ENCODE peak calls at places on chromosomes 5 and 9, in five cellular contexts. R is glutamatergic neuron; W is CD8-positive, alpha-beta T cell; M is stimulated activated CD8-positive, alpha-beta memory T cell treated with anti-CD3 and anti-CD28 coated beads, Interleukin-4, amount 100 ng/mL, for 4 hours; N is ureter. S is an unnamed sample.

GRCh38 chr5:32504923-32505596 is 60.5 kb upstream of the ZFR start:
- DNase-seq in N (peak), M (no peak), W (peak), R (peak), S (no peak)

GRCh38 chr9:81535542-81536241 is 153.7 kb downstream of the TLE1 start:
- DNase-seq in M (no peak), N (no peak), W (no peak), R (no peak), S (no peak)

GRCh38 chr9:121887553-121888437 is 205.3 kb downstream of the TTLL11 start:
- DNase-seq in R (no peak), W (no peak), M (no peak), N (no peak), S (no peak)

GRCh38 chr5:150473673-150474358 is 24.3 kb upstream of the RPS14 start:
- DNase-seq in W (no peak), R (no peak), N (no peak), M (no peak), S (no peak)

GRCh38 chr5:142474426-142474825 is 149.6 kb upstream of the SPRY4 start:
- DNase-seq in N (no peak), R (no peak), M (no peak), W (no peak), S (no peak)

GRCh38 chr5:43191740-43192557 is at the start of gene NIM1K:
- DNase-seq in N (peak), M (peak), R (peak), W (peak), S (peak)

GRCh38 chr9:113511856-113512761 is 48.6 kb downstream of the RGS3 start:
- DNase-seq in W (peak), M (peak), R (no peak), N (no peak), S (no peak)

GRCh38 chr9:86534572-86535258 is 180.5 kb upstream of the TUT7 start:
- DNase-seq in N (no peak), M (no peak), W (no peak), R (no peak), S (no peak)

GRCh38 chr5:160802567-160802966 is 49.4 kb downstream of the ATP10B start:
- DNase-seq in W (no peak), R (no peak), M (no peak), N (no peak), S (no peak)

GRCh38 chr5:79886940-79887339 is 104.1 kb downstream of the MTX3 start:
- DNase-seq in N (no peak), W (no peak), M (no peak), R (no peak), S (no peak)

GRCh38 chr5:126633552-126633951 is 32.8 kb downstream of the PHAX start:
- DNase-seq in N (no peak), W (no peak), R (no peak), M (no peak), S (no peak)

GRCh38 chr5:32330126-32330971 is 17.6 kb upstream of the MTMR12 start:
- DNase-seq in M (no peak), R (no peak), W (no peak), N (no peak), S (no peak)

GRCh38 chr9:112103405-112103804 is 71.7 kb downstream of the SUSD1 start:
- DNase-seq in W (no peak), M (no peak), R (no peak), N (no peak), S (no peak)

GRCh38 chr5:133735346-133735745 is 123.0 kb upstream of the FSTL4 start:
- DNase-seq in N (peak), W (no peak), R (no peak), M (no peak), S (no peak)

GRCh38 chr5:58240286-58240685 is 219.6 kb downstream of the PLK2 start:
- DNase-seq in N (no peak), W (no peak), R (no peak), M (no peak), S (no peak)

GRCh38 chr5:100643473-100643872 is 108.3 kb downstream of the FAM174A start:
- DNase-seq in N (no peak), R (no peak), W (no peak), M (no peak), S (no peak)

GRCh38 chr5:71757590-71758543 is 38.8 kb downstream of the CARTPT start:
- DNase-seq in R (peak), N (peak), W (peak), M (peak), S (peak)

GRCh38 chr9:95509851-95510529 is 6.8 kb downstream of the PTCH1 start:
- DNase-seq in N (no peak), W (no peak), M (no peak), R (peak), S (no peak)

GRCh38 chr5:170885281-170885680 is 23.5 kb downstream of the RANBP17 start:
- DNase-seq in W (no peak), N (no peak), R (no peak), M (no peak), S (no peak)

GRCh38 chr5:36370073-36370472 is 68.4 kb upstream of the RANBP3L start:
- DNase-seq in R (no peak), M (no peak), W (no peak), N (no peak), S (no peak)

GRCh38 chr9:114792396-114792795 is 13.4 kb downstream of the TNFSF15 start:
- DNase-seq in R (no peak), M (no peak), N (no peak), W (no peak), S (no peak)

GRCh38 chr9:124541824-124542223 is 34.6 kb upstream of the NR5A1 start:
- DNase-seq in W (no peak), R (no peak), M (no peak), N (no peak), S (no peak)

GRCh38 chr9:96883922-96884321 is 29.6 kb upstream of the ZNF782 start:
- DNase-seq in N (no peak), R (no peak), W (no peak), M (no peak), S (no peak)

GRCh38 chr5:33892419-33893151 is 795 bp upstream of the ADAMTS12 start:
- DNase-seq in N (peak), M (no peak), R (no peak), W (no peak), S (peak)

GRCh38 chr9:98329904-98330303 is 74.5 kb upstream of the TBC1D2 start:
- DNase-seq in W (no peak), N (no peak), R (no peak), M (no peak), S (no peak)

GRCh38 chr5:131630208-131630962 is 4.6 kb downstream of the RAPGEF6 start:
- DNase-seq in W (no peak), N (no peak), R (no peak), M (no peak), S (no peak)

GRCh38 chr9:99859395-99859980 is 37.8 kb downstream of the NR4A3 start:
- DNase-seq in N (no peak), M (no peak), W (no peak), R (no peak), S (no peak)

GRCh38 chr9:113290052-113290607 is 13.0 kb downstream of the RNF183 start:
- DNase-seq in R (no peak), W (no peak), M (no peak), N (no peak), S (no peak)

S was measured in stomach.